ENCODE peak calls at places on chromosomes 7 and 10, in five cellular contexts. One of them, this sample, is unnamed.
A peak's percentile ranks its signal among the peaks of the same experiment; 100 is the strongest.

GRCh38 chr7:23372671-23373070 is 73.5 kb downstream of the MALSU1 start:
- DNase-seq in AG04449: no peak
- DNase-seq in cardiac muscle cell: peak; percentile 53
- DNase-seq in stimulated activated CD4-positive, alpha-beta T cell treated with anti-CD3 and anti-CD28 coated beads, Interleukin-4, amount 100 ng/mL, for 1 hour: no peak
- DNase-seq in neuronal stem cell: no peak
- DNase-seq in this sample: no peak

GRCh38 chr7:99127636-99128035 is 16.3 kb downstream of the SMURF1 start:
- DNase-seq in AG04449: no peak
- DNase-seq in cardiac muscle cell: no peak
- DNase-seq in stimulated activated CD4-positive, alpha-beta T cell treated with anti-CD3 and anti-CD28 coated beads, Interleukin-4, amount 100 ng/mL, for 1 hour: no peak
- DNase-seq in neuronal stem cell: no peak
- DNase-seq in this sample: no peak

GRCh38 chr10:69703256-69703655 is 73.2 kb downstream of the FAM241B start:
- DNase-seq in AG04449: no peak
- DNase-seq in neuronal stem cell: no peak
- DNase-seq in stimulated activated CD4-positive, alpha-beta T cell treated with anti-CD3 and anti-CD28 coated beads, Interleukin-4, amount 100 ng/mL, for 1 hour: no peak
- DNase-seq in cardiac muscle cell: no peak
- DNase-seq in this sample: peak; percentile 40

GRCh38 chr7:143382791-143383641 is 1.9 kb downstream of the ZYX start:
- DNase-seq in neuronal stem cell: no peak
- DNase-seq in AG04449: no peak
- DNase-seq in cardiac muscle cell: peak; percentile 17
- DNase-seq in stimulated activated CD4-positive, alpha-beta T cell treated with anti-CD3 and anti-CD28 coated beads, Interleukin-4, amount 100 ng/mL, for 1 hour: no peak
- DNase-seq in this sample: no peak

GRCh38 chr7:31735991-31736982 is 49.3 kb downstream of the PPP1R17 start:
- DNase-seq in cardiac muscle cell: peak; percentile 71
- DNase-seq in AG04449: no peak
- DNase-seq in stimulated activated CD4-positive, alpha-beta T cell treated with anti-CD3 and anti-CD28 coated beads, Interleukin-4, amount 100 ng/mL, for 1 hour: no peak
- DNase-seq in neuronal stem cell: peak; percentile 81
- DNase-seq in this sample: peak; percentile 13

GRCh38 chr7:132251327-132251659 is 325.0 kb downstream of the PLXNA4 start:
- DNase-seq in stimulated activated CD4-positive, alpha-beta T cell treated with anti-CD3 and anti-CD28 coated beads, Interleukin-4, amount 100 ng/mL, for 1 hour: no peak
- DNase-seq in cardiac muscle cell: peak; percentile 21
- DNase-seq in AG04449: no peak
- DNase-seq in neuronal stem cell: peak; percentile 26
- DNase-seq in this sample: no peak

GRCh38 chr7:7100432-7100849 is 81.9 kb upstream of the C1GALT1 start:
- DNase-seq in stimulated activated CD4-positive, alpha-beta T cell treated with anti-CD3 and anti-CD28 coated beads, Interleukin-4, amount 100 ng/mL, for 1 hour: no peak
- DNase-seq in cardiac muscle cell: peak; percentile 22
- DNase-seq in neuronal stem cell: peak; percentile 41
- DNase-seq in AG04449: no peak
- DNase-seq in this sample: peak; percentile 10

GRCh38 chr7:70313251-70313650 is 715.0 kb downstream of the AUTS2 start:
- DNase-seq in neuronal stem cell: no peak
- DNase-seq in cardiac muscle cell: no peak
- DNase-seq in stimulated activated CD4-positive, alpha-beta T cell treated with anti-CD3 and anti-CD28 coated beads, Interleukin-4, amount 100 ng/mL, for 1 hour: no peak
- DNase-seq in AG04449: no peak
- DNase-seq in this sample: no peak

GRCh38 chr10:124351481-124352220 is 67.1 kb downstream of the OAT start:
- DNase-seq in cardiac muscle cell: no peak
- DNase-seq in stimulated activated CD4-positive, alpha-beta T cell treated with anti-CD3 and anti-CD28 coated beads, Interleukin-4, amount 100 ng/mL, for 1 hour: no peak
- DNase-seq in neuronal stem cell: no peak
- DNase-seq in AG04449: no peak
- DNase-seq in this sample: no peak

GRCh38 chr10:79184141-79184625 is 115.4 kb downstream of the ZMIZ1 start:
- DNase-seq in cardiac muscle cell: peak; percentile 58
- DNase-seq in stimulated activated CD4-positive, alpha-beta T cell treated with anti-CD3 and anti-CD28 coated beads, Interleukin-4, amount 100 ng/mL, for 1 hour: no peak
- DNase-seq in neuronal stem cell: no peak
- DNase-seq in AG04449: no peak
- DNase-seq in this sample: no peak

GRCh38 chr7:132577206-132578049 is 1.2 kb upstream of the PLXNA4 start:
- DNase-seq in cardiac muscle cell: peak; percentile 91
- DNase-seq in AG04449: no peak
- DNase-seq in neuronal stem cell: peak; percentile 74
- DNase-seq in stimulated activated CD4-positive, alpha-beta T cell treated with anti-CD3 and anti-CD28 coated beads, Interleukin-4, amount 100 ng/mL, for 1 hour: no peak
- DNase-seq in this sample: no peak

GRCh38 chr7:34155225-34155908 is 250.0 kb downstream of the BMPER start:
- DNase-seq in cardiac muscle cell: peak; percentile 97
- DNase-seq in AG04449: peak; percentile 98
- DNase-seq in neuronal stem cell: no peak
- DNase-seq in stimulated activated CD4-positive, alpha-beta T cell treated with anti-CD3 and anti-CD28 coated beads, Interleukin-4, amount 100 ng/mL, for 1 hour: no peak
- DNase-seq in this sample: peak; percentile 90

GRCh38 chr10:113718974-113719822 is 32.3 kb upstream of the PLEKHS1 start:
- DNase-seq in stimulated activated CD4-positive, alpha-beta T cell treated with anti-CD3 and anti-CD28 coated beads, Interleukin-4, amount 100 ng/mL, for 1 hour: no peak
- DNase-seq in AG04449: no peak
- DNase-seq in neuronal stem cell: no peak
- DNase-seq in cardiac muscle cell: no peak
- DNase-seq in this sample: no peak

GRCh38 chr7:17275749-17276671 is 22.4 kb upstream of the AHR start:
- DNase-seq in AG04449: peak; percentile 92
- DNase-seq in cardiac muscle cell: peak; percentile 93
- DNase-seq in stimulated activated CD4-positive, alpha-beta T cell treated with anti-CD3 and anti-CD28 coated beads, Interleukin-4, amount 100 ng/mL, for 1 hour: no peak
- DNase-seq in neuronal stem cell: no peak
- DNase-seq in this sample: peak; percentile 94

GRCh38 chr10:52027055-52027454 is 287.0 kb upstream of the DKK1 start:
- DNase-seq in AG04449: no peak
- DNase-seq in neuronal stem cell: no peak
- DNase-seq in cardiac muscle cell: peak; percentile 65
- DNase-seq in stimulated activated CD4-positive, alpha-beta T cell treated with anti-CD3 and anti-CD28 coated beads, Interleukin-4, amount 100 ng/mL, for 1 hour: no peak
- DNase-seq in this sample: no peak

GRCh38 chr10:86068532-86069337 is 297.9 kb downstream of the GRID1 start:
- DNase-seq in AG04449: no peak
- DNase-seq in stimulated activated CD4-positive, alpha-beta T cell treated with anti-CD3 and anti-CD28 coated beads, Interleukin-4, amount 100 ng/mL, for 1 hour: no peak
- DNase-seq in neuronal stem cell: no peak
- DNase-seq in cardiac muscle cell: no peak
- DNase-seq in this sample: no peak

GRCh38 chr10:65566906-65567305 is 1358.9 kb upstream of the LRRTM3 start:
- DNase-seq in AG04449: no peak
- DNase-seq in neuronal stem cell: peak; percentile 26
- DNase-seq in cardiac muscle cell: no peak
- DNase-seq in stimulated activated CD4-positive, alpha-beta T cell treated with anti-CD3 and anti-CD28 coated beads, Interleukin-4, amount 100 ng/mL, for 1 hour: no peak
- DNase-seq in this sample: no peak

GRCh38 chr7:128931965-128932861 is 5.5 kb upstream of the IRF5 start:
- DNase-seq in neuronal stem cell: no peak
- DNase-seq in AG04449: no peak
- DNase-seq in stimulated activated CD4-positive, alpha-beta T cell treated with anti-CD3 and anti-CD28 coated beads, Interleukin-4, amount 100 ng/mL, for 1 hour: no peak
- DNase-seq in cardiac muscle cell: no peak
- DNase-seq in this sample: no peak

GRCh38 chr10:17675638-17676037 is 31.7 kb downstream of the STAM start:
- DNase-seq in stimulated activated CD4-positive, alpha-beta T cell treated with anti-CD3 and anti-CD28 coated beads, Interleukin-4, amount 100 ng/mL, for 1 hour: no peak
- DNase-seq in AG04449: no peak
- DNase-seq in cardiac muscle cell: no peak
- DNase-seq in neuronal stem cell: no peak
- DNase-seq in this sample: no peak

GRCh38 chr7:96440328-96440727 is 118.4 kb upstream of the SLC25A13 start:
- DNase-seq in neuronal stem cell: no peak
- DNase-seq in cardiac muscle cell: no peak
- DNase-seq in stimulated activated CD4-positive, alpha-beta T cell treated with anti-CD3 and anti-CD28 coated beads, Interleukin-4, amount 100 ng/mL, for 1 hour: no peak
- DNase-seq in AG04449: no peak
- DNase-seq in this sample: no peak

GRCh38 chr10:48523212-48523819 is 81.6 kb downstream of the ARHGAP22 start:
- DNase-seq in stimulated activated CD4-positive, alpha-beta T cell treated with anti-CD3 and anti-CD28 coated beads, Interleukin-4, amount 100 ng/mL, for 1 hour: no peak
- DNase-seq in AG04449: peak; percentile 74
- DNase-seq in neuronal stem cell: peak; percentile 14
- DNase-seq in cardiac muscle cell: peak; percentile 96
- DNase-seq in this sample: peak; percentile 56

GRCh38 chr10:91590142-91590903 is 42.5 kb downstream of the PPP1R3C start:
- DNase-seq in neuronal stem cell: no peak
- DNase-seq in stimulated activated CD4-positive, alpha-beta T cell treated with anti-CD3 and anti-CD28 coated beads, Interleukin-4, amount 100 ng/mL, for 1 hour: no peak
- DNase-seq in AG04449: no peak
- DNase-seq in cardiac muscle cell: peak; percentile 93
- DNase-seq in this sample: no peak

GRCh38 chr10:93463723-93464511 is 18.2 kb downstream of the MYOF start:
- DNase-seq in cardiac muscle cell: peak; percentile 87
- DNase-seq in AG04449: no peak
- DNase-seq in stimulated activated CD4-positive, alpha-beta T cell treated with anti-CD3 and anti-CD28 coated beads, Interleukin-4, amount 100 ng/mL, for 1 hour: no peak
- DNase-seq in neuronal stem cell: no peak
- DNase-seq in this sample: no peak

GRCh38 chr7:71860572-71860971 is 551.6 kb downstream of the CALN1 start:
- DNase-seq in stimulated activated CD4-positive, alpha-beta T cell treated with anti-CD3 and anti-CD28 coated beads, Interleukin-4, amount 100 ng/mL, for 1 hour: no peak
- DNase-seq in cardiac muscle cell: no peak
- DNase-seq in neuronal stem cell: no peak
- DNase-seq in AG04449: no peak
- DNase-seq in this sample: no peak

GRCh38 chr7:33854951-33855350 is 50.4 kb upstream of the BMPER start:
- DNase-seq in AG04449: no peak
- DNase-seq in neuronal stem cell: no peak
- DNase-seq in cardiac muscle cell: peak; percentile 57
- DNase-seq in stimulated activated CD4-positive, alpha-beta T cell treated with anti-CD3 and anti-CD28 coated beads, Interleukin-4, amount 100 ng/mL, for 1 hour: no peak
- DNase-seq in this sample: peak; percentile 74

GRCh38 chr10:28125701-28126100 is 126.8 kb upstream of the ODAD2 start:
- DNase-seq in neuronal stem cell: no peak
- DNase-seq in cardiac muscle cell: peak; percentile 39
- DNase-seq in stimulated activated CD4-positive, alpha-beta T cell treated with anti-CD3 and anti-CD28 coated beads, Interleukin-4, amount 100 ng/mL, for 1 hour: no peak
- DNase-seq in AG04449: peak; percentile 64
- DNase-seq in this sample: no peak

GRCh38 chr7:159114096-159114495 is 30.6 kb downstream of the VIPR2 start:
- DNase-seq in stimulated activated CD4-positive, alpha-beta T cell treated with anti-CD3 and anti-CD28 coated beads, Interleukin-4, amount 100 ng/mL, for 1 hour: no peak
- DNase-seq in AG04449: no peak
- DNase-seq in cardiac muscle cell: no peak
- DNase-seq in neuronal stem cell: no peak
- DNase-seq in this sample: no peak